ENCODE peak calls at places on chromosomes 7 and 10, in ten cellular contexts. G, F, P, L, C, I, O, U, K and E are unnamed samples.

GRCh38 chr7:18053177-18053928 is 25.7 kb upstream of the PRPS1L1 start:
- DNase-seq in F (no peak), I (no peak), C (no peak), U (no peak), L (no peak), P (no peak), G (no peak), O (no peak), K (no peak), E (no peak)

GRCh38 chr10:72079356-72079755 is 9.0 kb downstream of the SPOCK2 start:
- DNase-seq in O (peak), P (no peak), F (no peak), L (no peak), K (no peak), G (peak), U (no peak), C (no peak), I (no peak), E (no peak)

GRCh38 chr10:111030042-111030750 is 46.6 kb upstream of the ADRA2A start:
- DNase-seq in O (no peak), U (no peak), K (no peak), L (no peak), G (no peak), P (no peak), I (no peak), F (no peak), C (no peak), E (no peak)

GRCh38 chr7:45267262-45267661 is 109.7 kb downstream of the RAMP3 start:
- DNase-seq in G (no peak), P (peak), I (no peak), O (no peak), L (no peak), U (no peak), C (no peak), K (no peak), F (no peak), E (no peak)

GRCh38 chr7:13130321-13130720 is 442.9 kb downstream of the ARL4A start:
- DNase-seq in U (no peak), O (no peak), I (no peak), G (no peak), C (no peak), P (no peak), L (no peak), K (no peak), F (no peak), E (no peak)

GRCh38 chr10:112896273-112896672 is 53.8 kb upstream of the TCF7L2 start:
- DNase-seq in I (no peak), K (no peak), L (no peak), U (no peak), G (no peak), O (no peak), F (no peak), P (peak), C (no peak), E (no peak)

GRCh38 chr7:98643232-98643985 is 26.3 kb downstream of the NPTX2 start:
- DNase-seq in F (no peak), O (no peak), U (no peak), I (no peak), L (no peak), K (no peak), C (no peak), P (no peak), G (no peak), E (no peak)

GRCh38 chr10:78777466-78778256 is 291.1 kb upstream of the ZMIZ1 start:
- DNase-seq in P (peak), K (no peak), O (no peak), F (no peak), G (no peak), U (no peak), C (no peak), L (peak), I (no peak), E (no peak)

GRCh38 chr7:20310963-20311742 is 19.5 kb upstream of the ITGB8 start:
- DNase-seq in P (peak), F (no peak), I (no peak), O (no peak), C (peak), U (no peak), L (no peak), K (peak), G (no peak), E (no peak)

GRCh38 chr10:11610855-11611247 is 599 bp downstream of the USP6NL start:
- DNase-seq in P (peak), O (peak), F (peak), U (no peak), I (peak), L (peak), K (no peak), C (no peak), G (peak), E (no peak)

GRCh38 chr10:22010973-22011408 is 7.5 kb upstream of the DNAJC1 start:
- DNase-seq in L (no peak), G (no peak), P (peak), C (no peak), U (no peak), F (no peak), O (no peak), K (peak), I (no peak), E (no peak)